ENCODE peak calls at places on chromosomes 13 and 19, in eight cellular contexts. C is IMR-90, H is heart left ventricle, I is epithelial cell of esophagus, O is bronchial epithelial cell, Q is GM13977, N is foreskin keratinocyte, G is fibroblast of lung. M is an unnamed sample.
A peak's percentile ranks its signal among the peaks of the same experiment; 100 is the strongest.

GRCh38 chr13:37526710-37527446 is 71.7 kb downstream of the POSTN start:
- DNase-seq in C (no peak), H (no peak), I (no peak), O (no peak), Q (no peak), N (no peak), G (peak; percentile 60), M (no peak)

GRCh38 chr13:111879719-111880118 is 187.2 kb upstream of the SOX1 start:
- DNase-seq in C (no peak), H (no peak), I (no peak), O (no peak), Q (no peak), N (no peak), G (no peak), M (no peak)

GRCh38 chr13:108154421-108154858 is 60.9 kb downstream of the LIG4 start:
- DNase-seq in C (no peak), H (no peak), I (peak; percentile 28), O (peak; percentile 7), Q (no peak), N (no peak), G (no peak), M (no peak)

GRCh38 chr13:48949566-48950506 is 25.9 kb upstream of the FNDC3A start:
- DNase-seq in C (no peak), H (no peak), I (no peak), O (no peak), Q (no peak), N (no peak), G (no peak), M (no peak)

GRCh38 chr19:13978306-13978705 is 26.0 kb downstream of the DCAF15 start:
- DNase-seq in C (no peak), H (peak; percentile 91), I (peak; percentile 54), O (peak; percentile 53), Q (no peak), N (no peak), G (peak; percentile 14), M (peak; percentile 70)

GRCh38 chr19:40486017-40486416 is 19.2 kb downstream of the SPTBN4 start:
- DNase-seq in C (no peak), H (no peak), I (no peak), O (no peak), Q (no peak), N (no peak), G (no peak), M (no peak)

GRCh38 chr13:51297556-51297955 is 41.9 kb upstream of the SERPINE3 start:
- DNase-seq in C (no peak), H (no peak), I (no peak), O (no peak), Q (no peak), N (no peak), G (no peak), M (no peak)

GRCh38 chr19:3367572-3368440 is 1.4 kb downstream of the NFIC start:
- DNase-seq in C (no peak), H (no peak), I (peak; percentile 27), O (no peak), Q (no peak), N (no peak), G (no peak), M (no peak)

GRCh38 chr13:102903659-102904407 is 58.0 kb downstream of the ERCC5 start:
- DNase-seq in C (peak; percentile 18), H (no peak), I (peak; percentile 48), O (peak; percentile 32), Q (no peak), N (no peak), G (peak; percentile 44), M (no peak)

GRCh38 chr19:33557720-33558119 is 36.1 kb upstream of the PEPD start:
- DNase-seq in C (no peak), H (no peak), I (no peak), O (no peak), Q (no peak), N (no peak), G (no peak), M (no peak)

GRCh38 chr13:55219538-55219937 is 1921.2 kb upstream of the PRR20A start:
- DNase-seq in C (no peak), H (no peak), I (no peak), O (no peak), Q (no peak), N (no peak), G (no peak), M (no peak)

GRCh38 chr13:38350114-38350617 is 515 bp downstream of the UFM1 start:
- DNase-seq in C (peak; percentile 50), H (no peak), I (peak; percentile 74), O (peak; percentile 56), Q (no peak), N (peak; percentile 46), G (peak; percentile 65), M (peak; percentile 78)

GRCh38 chr19:13243971-13244370 is 93.8 kb downstream of the IER2 start:
- DNase-seq in C (no peak), H (no peak), I (no peak), O (no peak), Q (no peak), N (no peak), G (no peak), M (no peak)

GRCh38 chr19:16386619-16387240 is 62.1 kb downstream of the KLF2 start:
- DNase-seq in C (peak; percentile 69), H (no peak), I (peak; percentile 65), O (peak; percentile 49), Q (peak; percentile 75), N (no peak), G (peak; percentile 63), M (peak; percentile 69)

GRCh38 chr19:1746401-1747284 is 6.7 kb upstream of the ONECUT3 start:
- DNase-seq in C (peak; percentile 13), H (no peak), I (peak; percentile 90), O (peak; percentile 73), Q (peak; percentile 56), N (peak; percentile 52), G (no peak), M (no peak)

GRCh38 chr13:25798998-25799397 is 252.8 kb downstream of the SHISA2 start:
- DNase-seq in C (no peak), H (no peak), I (no peak), O (no peak), Q (no peak), N (no peak), G (no peak), M (no peak)

GRCh38 chr13:113001251-113002140 is 32.5 kb downstream of the MCF2L start:
- DNase-seq in C (peak; percentile 3), H (no peak), I (no peak), O (no peak), Q (no peak), N (no peak), G (peak; percentile 6), M (no peak)

GRCh38 chr19:47315125-47315821 is 5.6 kb downstream of the C5AR1 start:
- DNase-seq in C (peak; percentile 97), H (no peak), I (peak; percentile 98), O (peak; percentile 97), Q (no peak), N (peak; percentile 78), G (peak; percentile 99), M (peak; percentile 54)

GRCh38 chr13:36124236-36124822 is 6.9 kb downstream of the DCLK1 start:
- DNase-seq in C (peak; percentile 4), H (no peak), I (no peak), O (no peak), Q (no peak), N (no peak), G (peak; percentile 87), M (no peak)

DNA sequence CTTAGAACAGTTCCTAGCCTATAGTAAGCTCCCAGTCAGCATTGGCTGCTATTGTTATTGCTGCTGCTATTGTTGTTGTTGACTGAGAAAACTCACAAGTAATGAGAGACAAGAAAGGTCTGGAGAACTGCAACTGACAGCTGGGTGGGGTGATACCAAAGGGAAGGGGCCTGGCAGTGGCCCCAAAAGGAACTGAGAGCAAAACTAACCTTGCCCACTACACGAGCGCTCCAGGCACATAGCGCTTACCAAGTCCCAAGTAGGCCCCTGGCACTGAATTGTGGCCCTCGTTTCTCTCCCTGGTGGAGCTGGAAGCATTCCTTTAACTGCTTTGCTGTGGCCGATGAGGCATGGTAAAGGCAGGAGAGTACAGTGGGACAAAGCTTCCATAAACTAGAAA is 59.7 kb downstream of the KCTD12 start:
- DNase-seq in C (no peak), H (no peak), I (no peak), O (no peak), Q (no peak), N (no peak), G (no peak), M (no peak)
- TF ChIP-seq CTCF in C (no peak), H (no peak), I (no peak), O (no peak), Q (no peak), N (no peak), G (no peak), M (no peak)

GRCh38 chr19:23440207-23440606 is 44.9 kb upstream of the ZNF91 start:
- DNase-seq in C (no peak), H (no peak), I (no peak), O (no peak), Q (no peak), N (no peak), G (no peak), M (peak; percentile 30)
- TF ChIP-seq CTCF in C (peak; percentile 3), H (no peak), I (peak; percentile 27), O (peak; percentile 2), Q (no peak), N (no peak), G (no peak), M (no peak)

GRCh38 chr19:49475995-49476880 is 2.2 kb downstream of the FLT3LG start:
- DNase-seq in C (no peak), H (peak; percentile 80), I (peak; percentile 54), O (no peak), Q (no peak), N (no peak), G (peak; percentile 35), M (peak; percentile 91)
- TF ChIP-seq CTCF in C (peak; percentile 55), H (no peak), I (peak; percentile 61), O (peak; percentile 60), Q (peak; percentile 53), N (peak; percentile 59), G (peak; percentile 42), M (peak; percentile 88)

GRCh38 chr19:30757836-30758617 is 385.8 kb downstream of the ZNF536 start:
- DNase-seq in C (no peak), H (no peak), I (no peak), O (no peak), Q (no peak), N (no peak), G (no peak), M (no peak)

GRCh38 chr19:30752201-30752600 is 380.0 kb downstream of the ZNF536 start:
- DNase-seq in C (no peak), H (no peak), I (no peak), O (no peak), Q (no peak), N (no peak), G (no peak), M (no peak)

GRCh38 chr19:30752876-30753275 is 380.7 kb downstream of the ZNF536 start:
- DNase-seq in C (no peak), H (no peak), I (no peak), O (no peak), Q (no peak), N (no peak), G (no peak), M (no peak)

GRCh38 chr19:30755581-30755980 is 383.4 kb downstream of the ZNF536 start:
- DNase-seq in C (no peak), H (no peak), I (no peak), O (no peak), Q (no peak), N (no peak), G (no peak), M (no peak)

DNA sequence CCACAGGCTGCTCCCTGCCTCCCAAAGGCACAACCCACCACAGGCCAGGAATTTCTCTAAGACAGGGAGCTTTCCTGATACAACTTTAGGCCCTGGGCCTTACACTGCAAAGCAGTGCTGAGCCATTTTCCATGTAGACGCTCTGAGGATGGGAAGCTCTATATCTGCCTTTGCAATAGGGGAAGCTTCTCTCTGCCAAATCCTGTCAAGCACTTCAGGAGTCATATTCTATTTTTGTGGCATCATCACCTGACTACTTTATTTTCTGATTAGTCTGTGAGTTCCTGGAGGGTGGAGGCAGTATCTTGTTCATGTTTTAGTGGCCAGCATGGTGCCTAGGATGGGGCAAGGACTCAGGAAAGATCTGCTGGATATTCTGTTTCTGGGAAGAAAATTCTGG is 382.0 kb downstream of the ZNF536 start:
- DNase-seq in C (no peak), H (no peak), I (no peak), O (no peak), Q (no peak), N (no peak), G (no peak), M (no peak)
- TF ChIP-seq CTCF in C (no peak), H (no peak), I (no peak), O (no peak), Q (no peak), N (no peak), G (no peak), M (no peak)